ENCODE peak calls at places on chromosomes 1 and 21, in ten cellular contexts. F is psoas muscle, L is RWPE2, G is PC-9, H is left ventricle myocardium inferior, B is tibial nerve, C is AG04450, N is uterus, D is fibroblast of lung, Q is body of pancreas. V is an unnamed sample.

GRCh38 chr1:179313004-179313403 is 19.4 kb downstream of the SOAT1 start:
- DNase-seq in F (no peak), L (no peak), G (no peak), H (no peak), B (no peak), C (no peak), N (no peak), D (no peak), Q (no peak), V (no peak)

GRCh38 chr21:32364387-32364786 is 28.4 kb downstream of the URB1 start:
- DNase-seq in F (no peak), L (no peak), G (no peak), H (peak), B (peak), C (no peak), N (no peak), D (peak), Q (no peak), V (no peak)

GRCh38 chr1:92778371-92778770 is 6.5 kb downstream of the EVI5 start:
- DNase-seq in F (no peak), L (no peak), G (no peak), H (no peak), B (no peak), C (no peak), N (no peak), D (no peak), Q (no peak), V (no peak)

GRCh38 chr1:109959974-109960744 is 24.4 kb upstream of the AHCYL1 start:
- DNase-seq in F (no peak), L (no peak), G (peak), H (no peak), B (no peak), C (peak), N (no peak), D (peak), Q (no peak), V (no peak)

GRCh38 chr21:34553199-34553952 is 41.4 kb upstream of the KCNE1 start:
- DNase-seq in F (no peak), L (no peak), G (no peak), H (no peak), B (no peak), C (no peak), N (no peak), D (peak), Q (no peak), V (no peak)

GRCh38 chr1:191343816-191344215 is 814.4 kb upstream of the RGS18 start:
- DNase-seq in F (no peak), L (no peak), G (no peak), H (no peak), B (no peak), C (peak), N (no peak), D (peak), Q (no peak), V (no peak)

GRCh38 chr1:16115468-16116363 is 40.2 kb downstream of the EPHA2 start:
- DNase-seq in F (no peak), L (peak), G (no peak), H (no peak), B (no peak), C (no peak), N (no peak), D (no peak), Q (no peak), V (no peak)

GRCh38 chr1:99869304-99869703 is 19.1 kb downstream of the AGL start:
- DNase-seq in F (no peak), L (no peak), G (no peak), H (no peak), B (no peak), C (no peak), N (no peak), D (peak), Q (no peak), V (no peak)

GRCh38 chr1:54557956-54558355 is 9.9 kb downstream of the ACOT11 start:
- DNase-seq in F (no peak), L (no peak), G (no peak), H (no peak), B (no peak), C (no peak), N (no peak), D (no peak), Q (no peak), V (no peak)

GRCh38 chr1:88333301-88333700 is 350.8 kb upstream of the PKN2 start:
- DNase-seq in F (no peak), L (no peak), G (no peak), H (no peak), B (no peak), C (no peak), N (no peak), D (peak), Q (no peak), V (no peak)

GRCh38 chr1:223500560-223501425 is 107.6 kb downstream of the CCDC185 start:
- DNase-seq in F (no peak), L (peak), G (peak), H (no peak), B (no peak), C (peak), N (peak), D (peak), Q (no peak), V (no peak)

GRCh38 chr1:67040405-67040804 is 13.5 kb downstream of the SLC35D1 start:
- DNase-seq in F (no peak), L (no peak), G (no peak), H (no peak), B (no peak), C (no peak), N (no peak), D (no peak), Q (no peak), V (no peak)

GRCh38 chr1:47618830-47619229 is 181.0 kb downstream of the FOXD2 start:
- DNase-seq in F (no peak), L (no peak), G (peak), H (no peak), B (no peak), C (no peak), N (no peak), D (no peak), Q (no peak), V (peak)

GRCh38 chr1:99481391-99481996 is 164.4 kb upstream of the PALMD start:
- DNase-seq in F (no peak), L (no peak), G (peak), H (no peak), B (no peak), C (no peak), N (no peak), D (peak), Q (peak), V (no peak)

GRCh38 chr21:35940074-35940927 is 120.0 kb downstream of the SETD4 start:
- DNase-seq in F (peak), L (no peak), G (peak), H (no peak), B (peak), C (peak), N (peak), D (peak), Q (peak), V (no peak)

DNA sequence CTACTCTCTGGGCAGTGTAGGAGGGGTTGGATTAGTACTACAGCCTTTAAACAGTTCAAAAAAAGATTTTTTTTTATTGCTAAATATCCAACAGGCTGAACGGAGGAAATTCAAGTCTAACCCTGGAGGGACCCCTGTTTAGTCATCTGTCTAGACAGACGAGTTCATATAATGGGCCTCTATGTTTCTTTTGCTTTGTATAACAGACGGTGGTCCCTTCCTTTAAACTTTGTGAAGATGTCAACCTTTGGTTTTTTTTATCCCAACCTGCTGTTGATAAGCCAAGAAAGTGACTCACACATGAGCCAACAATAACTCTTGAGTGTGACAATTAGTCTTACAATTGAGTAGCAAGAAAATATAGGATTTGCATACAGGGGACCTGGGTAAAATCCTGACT is 29.8 kb downstream of the TGFB2 start:
- DNase-seq in F (no peak), L (no peak), G (no peak), H (no peak), B (no peak), C (no peak), N (no peak), D (no peak), Q (no peak), V (no peak)
- H3K27ac ChIP-seq in F (peak), L (peak), G (peak), H (peak), B (no peak), C (no peak), N (peak), D (no peak), Q (no peak), V (peak)

GRCh38 chr1:228478326-228478725 is 8.9 kb upstream of the RNF187 start:
- DNase-seq in F (no peak), L (no peak), G (no peak), H (no peak), B (no peak), C (no peak), N (no peak), D (no peak), Q (no peak), V (no peak)
- H3K4me3 ChIP-seq in F (no peak), L (no peak), G (no peak), H (no peak), B (no peak), C (no peak), N (no peak), D (no peak), Q (no peak), V (no peak)

DNA sequence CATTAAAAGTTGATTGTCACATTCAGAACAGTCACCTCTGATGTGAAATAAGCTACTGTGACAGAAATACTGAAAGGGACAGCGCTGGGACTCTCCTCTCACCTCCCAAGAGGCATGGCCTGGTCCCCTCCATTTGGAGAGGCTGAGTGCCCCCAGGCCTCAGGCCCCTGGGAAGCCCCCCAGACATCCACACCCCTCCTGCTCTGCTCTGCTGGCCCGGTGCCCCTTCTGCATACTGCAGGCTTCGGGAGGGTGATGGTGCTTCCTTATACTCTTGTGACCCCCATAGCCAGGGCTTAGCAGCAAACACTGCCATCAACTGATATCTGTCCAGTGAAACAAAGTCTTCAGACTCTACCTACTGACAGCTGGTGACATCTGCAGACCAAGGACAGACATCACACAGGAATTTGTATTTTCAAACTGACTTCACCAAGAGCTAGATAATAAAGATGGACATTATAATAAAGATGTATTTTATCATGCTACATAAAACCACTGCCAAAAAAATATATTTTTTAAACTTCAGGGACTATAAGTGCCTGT is 36.9 kb downstream of the C2CD2 start:
- DNase-seq in F (no peak), L (no peak), G (no peak), H (no peak), B (no peak), C (no peak), N (no peak), D (no peak), Q (no peak), V (no peak)
- TF ChIP-seq CTCF in F (no peak), L (peak), G (no peak), H (no peak), B (no peak), C (no peak), N (no peak), D (no peak), Q (no peak), V (no peak)

GRCh38 chr1:93906480-93906879 is 2.8 kb downstream of the GCLM start:
- DNase-seq in F (no peak), L (no peak), G (no peak), H (no peak), B (no peak), C (no peak), N (no peak), D (no peak), Q (no peak), V (no peak)

GRCh38 chr1:93907718-93908117 is 1.5 kb downstream of the GCLM start:
- DNase-seq in F (no peak), L (no peak), G (no peak), H (peak), B (no peak), C (peak), N (no peak), D (peak), Q (peak), V (no peak)

GRCh38 chr1:93909146-93910050 is at the start of gene GCLM:
- DNase-seq in F (peak), L (peak), G (peak), H (peak), B (peak), C (peak), N (peak), D (peak), Q (peak), V (peak)

GRCh38 chr1:93908394-93909145 is 660 bp downstream of the GCLM start:
- DNase-seq in F (peak), L (peak), G (peak), H (peak), B (no peak), C (no peak), N (peak), D (no peak), Q (peak), V (peak)

GRCh38 chr1:93910305-93910704 is 1.1 kb upstream of the GCLM start:
- DNase-seq in F (no peak), L (no peak), G (no peak), H (no peak), B (no peak), C (no peak), N (no peak), D (no peak), Q (no peak), V (no peak)
- H3K27ac ChIP-seq in F (peak), L (no peak), G (peak), H (peak), B (no peak), C (no peak), N (peak), D (no peak), Q (no peak), V (peak)

V was measured in coronary artery.